ENCODE peak calls at places on chromosome 11, in six cellular contexts. E is thoracic aorta; L is thyroid gland; B is H1; F is naive thymus-derived CD4-positive, alpha-beta T cell; W is IMR-90. M is an unnamed sample.

GRCh38 chr11:120035756-120036155 is 102.2 kb downstream of the TRIM29 start:
- DNase-seq in L (no peak), B (no peak), W (no peak), F (no peak), E (no peak), M (no peak)

GRCh38 chr11:35322321-35322979 is 96.9 kb downstream of the SLC1A2 start:
- DNase-seq in L (no peak), E (no peak), W (no peak), B (no peak), F (no peak), M (no peak)

GRCh38 chr11:76835928-76836612 is 24.6 kb upstream of the ACER3 start:
- DNase-seq in B (no peak), L (no peak), E (no peak), F (no peak), W (peak; percentile 68), M (peak; percentile 59)

GRCh38 chr11:28176231-28176853 is 68.2 kb downstream of the METTL15 start:
- DNase-seq in L (no peak), W (no peak), E (no peak), B (no peak), F (no peak), M (peak; percentile 16)

GRCh38 chr11:84430661-84431060 is 1144.5 kb upstream of the CCDC90B start:
- DNase-seq in W (no peak), E (no peak), B (no peak), L (peak; percentile 37), F (no peak), M (no peak)

GRCh38 chr11:120547871-120548681 is 36.5 kb downstream of the GRIK4 start:
- DNase-seq in W (peak; percentile 98), B (no peak), L (peak; percentile 99), F (no peak), E (peak; percentile 76), M (peak; percentile 90)

GRCh38 chr11:121473064-121473777 is 20.5 kb upstream of the SORL1-AS1 start:
- DNase-seq in B (no peak), E (no peak), F (no peak), L (no peak), W (peak; percentile 73), M (no peak)

GRCh38 chr11:101445761-101446160 is 138.0 kb downstream of the TRPC6 start:
- DNase-seq in F (no peak), L (no peak), B (no peak), W (no peak), E (no peak), M (no peak)

GRCh38 chr11:100467821-100468508 is 219.1 kb upstream of the ARHGAP42 start:
- DNase-seq in L (no peak), F (no peak), B (no peak), W (no peak), E (no peak), M (no peak)

GRCh38 chr11:26987205-26987604 is 6.7 kb upstream of the FIBIN start:
- DNase-seq in B (no peak), E (no peak), L (no peak), W (no peak), F (no peak), M (no peak)

GRCh38 chr11:65067446-65067845 is 9.1 kb upstream of the NAALADL1 start:
- DNase-seq in W (no peak), F (no peak), L (no peak), B (no peak), E (no peak), M (no peak)

GRCh38 chr11:74546752-74547151 is 45.6 kb upstream of the POLD3 start:
- DNase-seq in L (no peak), E (no peak), W (no peak), F (no peak), B (no peak), M (no peak)

GRCh38 chr11:108498816-108499408 is 728 bp upstream of the POGLUT3 start:
- DNase-seq in E (no peak), F (no peak), L (peak; percentile 11), W (no peak), B (no peak), M (no peak)

GRCh38 chr11:14861680-14862079 is 30.4 kb downstream of the CYP2R1 start:
- DNase-seq in E (no peak), W (no peak), L (no peak), F (no peak), B (no peak), M (no peak)

GRCh38 chr11:121415861-121416260 is 36.3 kb upstream of the SORL1 start:
- DNase-seq in W (no peak), B (no peak), L (peak; percentile 33), F (no peak), E (no peak), M (no peak)

GRCh38 chr11:79894111-79894510 is 453.3 kb upstream of the TENM4 start:
- DNase-seq in E (no peak), F (no peak), W (no peak), B (no peak), L (no peak), M (no peak)

GRCh38 chr11:133403900-133404299 is 128.4 kb downstream of the OPCML start:
- DNase-seq in F (no peak), B (no peak), E (no peak), L (no peak), W (no peak), M (no peak)

GRCh38 chr11:74282863-74283484 is 28.5 kb downstream of the P4HA3 start:
- DNase-seq in B (no peak), F (no peak), L (no peak), E (no peak), W (peak; percentile 28), M (no peak)

GRCh38 chr11:33779849-33780528 is 5.7 kb upstream of the FBXO3 start:
- DNase-seq in L (no peak), B (no peak), E (no peak), W (peak; percentile 83), F (no peak), M (peak; percentile 23)

GRCh38 chr11:45079943-45080719 is 66.3 kb upstream of the PRDM11 start:
- DNase-seq in W (no peak), L (no peak), E (no peak), F (peak; percentile 65), B (no peak), M (no peak)

GRCh38 chr11:45079075-45079444 is 67.4 kb upstream of the PRDM11 start:
- DNase-seq in L (no peak), W (no peak), B (no peak), F (no peak), E (no peak), M (no peak)

GRCh38 chr11:45076761-45077160 is 69.7 kb upstream of the PRDM11 start:
- DNase-seq in W (no peak), E (no peak), F (no peak), B (no peak), L (no peak), M (no peak)

GRCh38 chr11:45078236-45079074 is 68.0 kb upstream of the PRDM11 start:
- DNase-seq in L (no peak), B (no peak), W (no peak), F (no peak), E (no peak), M (no peak)

GRCh38 chr11:45079567-45079942 is 66.9 kb upstream of the PRDM11 start:
- DNase-seq in L (no peak), E (no peak), W (no peak), F (no peak), B (no peak), M (no peak)
- H3K4me3 ChIP-seq in L (no peak overlapping the region), E (no peak overlapping the region), W (no peak overlapping the region), F (peak overlapping the region; percentile 42), B (no peak overlapping the region), M (no peak overlapping the region)

DNA sequence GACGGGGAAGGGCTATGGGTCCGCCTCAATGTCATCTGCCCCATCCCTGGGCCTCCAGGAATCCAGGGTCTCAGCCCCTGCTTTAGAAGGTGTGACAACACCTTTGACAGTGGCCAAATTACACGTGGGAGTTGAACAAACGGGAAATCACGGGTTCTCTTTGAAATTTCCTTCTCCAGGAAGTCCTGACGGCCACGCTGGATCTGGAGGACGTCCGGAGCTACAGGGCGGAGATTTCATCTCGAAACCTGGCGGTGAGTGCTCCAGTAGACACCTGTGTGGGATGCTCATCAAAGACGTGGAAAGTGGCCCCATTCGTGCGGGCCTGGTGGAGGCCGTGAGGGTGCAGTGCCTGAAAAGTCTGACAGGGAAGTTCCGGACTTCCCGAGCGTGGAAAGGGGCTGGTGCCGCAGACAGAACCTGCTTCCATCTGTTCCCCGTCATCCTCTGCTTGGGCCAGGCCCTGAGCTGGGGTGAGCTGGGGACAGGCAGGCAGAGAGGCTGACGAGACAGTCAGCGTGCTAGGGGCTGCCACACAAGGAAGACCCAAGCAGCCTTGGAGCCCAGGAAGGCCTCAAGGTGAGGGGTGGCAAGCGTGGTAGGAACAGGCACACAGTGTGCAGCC is 25.3 kb downstream of the NADSYN1 start:
- DNase-seq in W (no peak), L (no peak), B (no peak), E (no peak), F (no peak), M (no peak)
- H3K36me3 ChIP-seq in W (peaks cover 81% of the 10 kb centered on the region), L (peaks cover 56% of the 10 kb centered on the region), B (peaks cover 22% of the 10 kb centered on the region), E (peaks cover 68% of the 10 kb centered on the region), F (no peaks in the 10 kb centered on the region), M (peaks cover 50% of the 10 kb centered on the region)

GRCh38 chr11:86749861-86750401 is 50.4 kb upstream of the PRSS23 start:
- DNase-seq in B (no peak), L (no peak), W (no peak), E (no peak), F (no peak), M (no peak)

GRCh38 chr11:86746509-86746908 is 53.8 kb upstream of the PRSS23 start:
- DNase-seq in B (no peak), E (no peak), L (no peak), F (no peak), W (no peak), M (no peak)

GRCh38 chr11:86748296-86748695 is 52.0 kb upstream of the PRSS23 start:
- DNase-seq in L (no peak), W (no peak), F (no peak), E (no peak), B (no peak), M (peak; percentile 89)

GRCh38 chr11:86749376-86749775 is 51.0 kb upstream of the PRSS23 start:
- DNase-seq in B (no peak), W (no peak), L (no peak), F (no peak), E (no peak), M (no peak)

GRCh38 chr11:86747801-86748200 is 52.5 kb upstream of the PRSS23 start:
- DNase-seq in W (no peak), F (no peak), B (no peak), L (no peak), E (no peak), M (no peak)
- H3K27me3 ChIP-seq in W (no peaks in the 10 kb centered on the region), F (no peaks in the 10 kb centered on the region), B (no peaks in the 10 kb centered on the region), L (no peaks in the 10 kb centered on the region), E (no peaks in the 10 kb centered on the region), M (no peaks in the 10 kb centered on the region)

DNA sequence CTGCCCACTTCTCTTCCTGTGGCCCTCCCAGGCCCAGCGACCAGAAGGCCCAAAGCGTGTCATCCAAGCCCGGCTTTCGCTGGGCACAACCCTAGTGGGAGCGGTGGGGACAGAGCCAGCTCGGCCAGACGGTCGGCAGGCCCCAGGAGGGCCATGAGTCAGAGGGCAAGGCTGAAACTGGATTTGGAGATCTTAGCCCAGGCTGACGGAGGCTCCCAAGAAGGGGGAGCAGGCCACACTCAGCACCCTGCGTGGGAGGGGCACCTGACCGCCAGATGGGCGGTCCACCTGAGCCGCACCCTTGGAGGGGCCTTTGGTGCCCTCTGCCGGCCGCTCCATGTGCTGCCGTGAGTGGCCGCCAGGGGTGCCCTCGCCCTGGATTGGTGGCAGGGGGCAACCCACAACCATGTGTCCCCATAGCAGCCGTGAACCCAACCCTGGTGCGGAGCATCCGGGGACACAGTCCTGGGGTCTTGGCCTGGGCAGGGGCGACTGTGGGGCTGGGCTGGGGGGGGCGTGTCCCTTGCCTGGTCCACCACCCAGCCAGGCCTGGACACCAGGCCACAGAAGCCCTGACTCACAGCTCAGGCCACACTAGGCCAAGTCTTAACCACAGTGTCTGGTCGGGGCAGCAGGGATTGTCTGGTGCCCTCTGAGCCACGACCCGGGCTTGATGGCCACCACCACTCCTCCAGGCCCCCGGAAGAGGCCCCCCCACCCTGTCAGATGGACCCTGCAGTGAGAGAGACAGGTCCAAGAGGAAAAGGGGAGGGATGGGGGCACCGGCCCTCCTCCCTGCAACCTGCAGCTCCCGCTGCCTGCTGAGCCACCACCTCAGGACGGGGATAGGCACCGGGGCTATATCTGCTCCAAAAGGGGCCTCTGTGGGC is 19.2 kb upstream of the TALDO1 start:
- DNase-seq in L (peak; percentile 97), B (peak; percentile 66), E (peak; percentile 86), F (peak; percentile 71), W (peak; percentile 72), M (peak; percentile 32)
- H3K4me3 ChIP-seq in L (no peak overlapping the region), B (no peak overlapping the region), E (no peak overlapping the region), F (no peak overlapping the region), W (no peak overlapping the region), M (no peak overlapping the region)

M was measured in BJ.